ENCODE peak calls at places on chromosomes 1 and 21, in four cellular contexts. H, U, Z and J are unnamed samples.

GRCh38 chr1:17165823-17166222 is 39.1 kb upstream of the PADI1 start:
- DNase-seq in U (no peak), Z (no peak), H (no peak), J (no peak)

GRCh38 chr1:166013232-166013631 is 153.6 kb downstream of the FAM78B start:
- DNase-seq in H (no peak), U (peak), Z (no peak), J (no peak)

GRCh38 chr21:16117331-16117730 is 387.5 kb downstream of the USP25 start:
- DNase-seq in U (no peak), Z (no peak), H (no peak), J (no peak)

GRCh38 chr1:247415423-247416361 is at the start of gene NLRP3:
- DNase-seq in U (no peak), H (no peak), Z (peak), J (no peak)

GRCh38 chr21:32494946-32495703 is 82.6 kb downstream of the EVA1C start:
- DNase-seq in Z (no peak), H (no peak), U (no peak), J (no peak)

GRCh38 chr1:156493154-156493631 is 7.4 kb downstream of the MEF2D start:
- DNase-seq in H (no peak), U (no peak), Z (peak), J (no peak)

GRCh38 chr1:15173863-15174614 is 20.5 kb downstream of the TMEM51 start:
- DNase-seq in U (no peak), Z (no peak), H (no peak), J (no peak)

GRCh38 chr21:43921602-43921978 is 56.6 kb downstream of the AGPAT3 start:
- DNase-seq in Z (no peak), U (no peak), H (no peak), J (no peak)

GRCh38 chr1:42319128-42319851 is 15.7 kb downstream of the FOXJ3 start:
- DNase-seq in Z (no peak), U (no peak), H (no peak), J (no peak)

GRCh38 chr1:180123463-180123936 is 31.2 kb upstream of the QSOX1 start:
- DNase-seq in H (no peak), U (no peak), Z (no peak), J (no peak)